ENCODE peak calls at places on chromosome 20, in ten cellular contexts. One of them, this sample, is unnamed.

GRCh38 chr20:51004781-51005180 is 18.1 kb downstream of the KCNG1 start:
- DNase-seq in activated CD4-positive, alpha-beta T cell treated with anti-CD3 and anti-CD28 coated beads, Interleukin-2, amount 50 U/mL, for 48 hours: no peak
- DNase-seq in ACHN: no peak
- DNase-seq in NCI-H1105 treated with DMSO at 0.1 percent for 48 hours: no peak
- DNase-seq in CD8-positive, alpha-beta T cell: no peak
- DNase-seq in kidney epithelial cell: no peak
- DNase-seq in anterior cingulate cortex: no peak
- DNase-seq in AML-193: no peak
- DNase-seq in COR-L47: no peak
- DNase-seq in stimulated activated CD4-positive, alpha-beta T cell treated with anti-CD3 and anti-CD28 coated beads, Interleukin-1b, Interleukin-23, amount 100 ng/mL, for 24 hours: no peak
- DNase-seq in this sample: no peak

GRCh38 chr20:4041748-4042411 is 26.5 kb upstream of the RNF24 start:
- DNase-seq in anterior cingulate cortex: no peak
- DNase-seq in ACHN: peak; percentile 68
- DNase-seq in stimulated activated CD4-positive, alpha-beta T cell treated with anti-CD3 and anti-CD28 coated beads, Interleukin-1b, Interleukin-23, amount 100 ng/mL, for 24 hours: no peak
- DNase-seq in CD8-positive, alpha-beta T cell: no peak
- DNase-seq in COR-L47: no peak
- DNase-seq in AML-193: no peak
- DNase-seq in kidney epithelial cell: peak; percentile 98
- DNase-seq in NCI-H1105 treated with DMSO at 0.1 percent for 48 hours: no peak
- DNase-seq in activated CD4-positive, alpha-beta T cell treated with anti-CD3 and anti-CD28 coated beads, Interleukin-2, amount 50 U/mL, for 48 hours: no peak
- DNase-seq in this sample: peak; percentile 77

GRCh38 chr20:34753706-34754461 is 49.7 kb downstream of the TP53INP2 start:
- DNase-seq in AML-193: no peak
- DNase-seq in ACHN: no peak
- DNase-seq in activated CD4-positive, alpha-beta T cell treated with anti-CD3 and anti-CD28 coated beads, Interleukin-2, amount 50 U/mL, for 48 hours: no peak
- DNase-seq in anterior cingulate cortex: no peak
- DNase-seq in stimulated activated CD4-positive, alpha-beta T cell treated with anti-CD3 and anti-CD28 coated beads, Interleukin-1b, Interleukin-23, amount 100 ng/mL, for 24 hours: no peak
- DNase-seq in CD8-positive, alpha-beta T cell: no peak
- DNase-seq in NCI-H1105 treated with DMSO at 0.1 percent for 48 hours: no peak
- DNase-seq in kidney epithelial cell: no peak
- DNase-seq in COR-L47: no peak
- DNase-seq in this sample: no peak

GRCh38 chr20:46901638-46902037 is 7.0 kb downstream of the EYA2 start:
- DNase-seq in NCI-H1105 treated with DMSO at 0.1 percent for 48 hours: no peak
- DNase-seq in kidney epithelial cell: no peak
- DNase-seq in CD8-positive, alpha-beta T cell: no peak
- DNase-seq in anterior cingulate cortex: no peak
- DNase-seq in ACHN: no peak
- DNase-seq in stimulated activated CD4-positive, alpha-beta T cell treated with anti-CD3 and anti-CD28 coated beads, Interleukin-1b, Interleukin-23, amount 100 ng/mL, for 24 hours: no peak
- DNase-seq in AML-193: no peak
- DNase-seq in activated CD4-positive, alpha-beta T cell treated with anti-CD3 and anti-CD28 coated beads, Interleukin-2, amount 50 U/mL, for 48 hours: no peak
- DNase-seq in COR-L47: no peak
- DNase-seq in this sample: no peak

GRCh38 chr20:59020938-59021551 is 1.8 kb downstream of the TUBB1 start:
- DNase-seq in ACHN: no peak
- DNase-seq in AML-193: no peak
- DNase-seq in kidney epithelial cell: no peak
- DNase-seq in COR-L47: no peak
- DNase-seq in stimulated activated CD4-positive, alpha-beta T cell treated with anti-CD3 and anti-CD28 coated beads, Interleukin-1b, Interleukin-23, amount 100 ng/mL, for 24 hours: no peak
- DNase-seq in NCI-H1105 treated with DMSO at 0.1 percent for 48 hours: no peak
- DNase-seq in CD8-positive, alpha-beta T cell: no peak
- DNase-seq in activated CD4-positive, alpha-beta T cell treated with anti-CD3 and anti-CD28 coated beads, Interleukin-2, amount 50 U/mL, for 48 hours: peak; percentile 1
- DNase-seq in anterior cingulate cortex: no peak
- DNase-seq in this sample: no peak

GRCh38 chr20:3714092-3714491 is 1.7 kb upstream of the SIGLEC1 start:
- DNase-seq in anterior cingulate cortex: no peak
- DNase-seq in AML-193: peak; percentile 55
- DNase-seq in NCI-H1105 treated with DMSO at 0.1 percent for 48 hours: no peak
- DNase-seq in ACHN: no peak
- DNase-seq in COR-L47: no peak
- DNase-seq in stimulated activated CD4-positive, alpha-beta T cell treated with anti-CD3 and anti-CD28 coated beads, Interleukin-1b, Interleukin-23, amount 100 ng/mL, for 24 hours: no peak
- DNase-seq in CD8-positive, alpha-beta T cell: no peak
- DNase-seq in activated CD4-positive, alpha-beta T cell treated with anti-CD3 and anti-CD28 coated beads, Interleukin-2, amount 50 U/mL, for 48 hours: no peak
- DNase-seq in kidney epithelial cell: no peak
- DNase-seq in this sample: no peak

GRCh38 chr20:19451591-19452295 is 239.3 kb downstream of the SLC24A3 start:
- DNase-seq in stimulated activated CD4-positive, alpha-beta T cell treated with anti-CD3 and anti-CD28 coated beads, Interleukin-1b, Interleukin-23, amount 100 ng/mL, for 24 hours: no peak
- DNase-seq in CD8-positive, alpha-beta T cell: no peak
- DNase-seq in COR-L47: no peak
- DNase-seq in activated CD4-positive, alpha-beta T cell treated with anti-CD3 and anti-CD28 coated beads, Interleukin-2, amount 50 U/mL, for 48 hours: no peak
- DNase-seq in anterior cingulate cortex: no peak
- DNase-seq in kidney epithelial cell: no peak
- DNase-seq in AML-193: no peak
- DNase-seq in ACHN: no peak
- DNase-seq in NCI-H1105 treated with DMSO at 0.1 percent for 48 hours: no peak
- DNase-seq in this sample: no peak

GRCh38 chr20:37503256-37503927 is 17.7 kb upstream of the NNAT start:
- DNase-seq in AML-193: no peak
- DNase-seq in stimulated activated CD4-positive, alpha-beta T cell treated with anti-CD3 and anti-CD28 coated beads, Interleukin-1b, Interleukin-23, amount 100 ng/mL, for 24 hours: no peak
- DNase-seq in CD8-positive, alpha-beta T cell: no peak
- DNase-seq in kidney epithelial cell: no peak
- DNase-seq in anterior cingulate cortex: no peak
- DNase-seq in COR-L47: no peak
- DNase-seq in activated CD4-positive, alpha-beta T cell treated with anti-CD3 and anti-CD28 coated beads, Interleukin-2, amount 50 U/mL, for 48 hours: no peak
- DNase-seq in NCI-H1105 treated with DMSO at 0.1 percent for 48 hours: no peak
- DNase-seq in ACHN: no peak
- DNase-seq in this sample: no peak

GRCh38 chr20:18840248-18840645 is 26.7 kb downstream of the SCP2D1 start:
- DNase-seq in stimulated activated CD4-positive, alpha-beta T cell treated with anti-CD3 and anti-CD28 coated beads, Interleukin-1b, Interleukin-23, amount 100 ng/mL, for 24 hours: no peak
- DNase-seq in activated CD4-positive, alpha-beta T cell treated with anti-CD3 and anti-CD28 coated beads, Interleukin-2, amount 50 U/mL, for 48 hours: no peak
- DNase-seq in anterior cingulate cortex: no peak
- DNase-seq in AML-193: no peak
- DNase-seq in ACHN: no peak
- DNase-seq in kidney epithelial cell: no peak
- DNase-seq in NCI-H1105 treated with DMSO at 0.1 percent for 48 hours: no peak
- DNase-seq in COR-L47: no peak
- DNase-seq in CD8-positive, alpha-beta T cell: no peak
- DNase-seq in this sample: no peak

GRCh38 chr20:36154696-36155628 is at the start of gene EPB41L1:
- DNase-seq in COR-L47: peak; percentile 50
- DNase-seq in kidney epithelial cell: no peak
- DNase-seq in AML-193: no peak
- DNase-seq in stimulated activated CD4-positive, alpha-beta T cell treated with anti-CD3 and anti-CD28 coated beads, Interleukin-1b, Interleukin-23, amount 100 ng/mL, for 24 hours: no peak
- DNase-seq in CD8-positive, alpha-beta T cell: peak; percentile 30
- DNase-seq in ACHN: no peak
- DNase-seq in activated CD4-positive, alpha-beta T cell treated with anti-CD3 and anti-CD28 coated beads, Interleukin-2, amount 50 U/mL, for 48 hours: no peak
- DNase-seq in anterior cingulate cortex: peak; percentile 55
- DNase-seq in NCI-H1105 treated with DMSO at 0.1 percent for 48 hours: peak; percentile 65
- DNase-seq in this sample: no peak

GRCh38 chr20:25067102-25067987 is 9.4 kb upstream of the ACSS1 start:
- DNase-seq in COR-L47: no peak
- DNase-seq in CD8-positive, alpha-beta T cell: no peak
- DNase-seq in ACHN: no peak
- DNase-seq in AML-193: no peak
- DNase-seq in anterior cingulate cortex: no peak
- DNase-seq in kidney epithelial cell: no peak
- DNase-seq in stimulated activated CD4-positive, alpha-beta T cell treated with anti-CD3 and anti-CD28 coated beads, Interleukin-1b, Interleukin-23, amount 100 ng/mL, for 24 hours: no peak
- DNase-seq in activated CD4-positive, alpha-beta T cell treated with anti-CD3 and anti-CD28 coated beads, Interleukin-2, amount 50 U/mL, for 48 hours: no peak
- DNase-seq in NCI-H1105 treated with DMSO at 0.1 percent for 48 hours: no peak
- DNase-seq in this sample: no peak

GRCh38 chr20:9051508-9051907 is 17.4 kb upstream of the PLCB4 start:
- DNase-seq in kidney epithelial cell: peak; percentile 98
- DNase-seq in activated CD4-positive, alpha-beta T cell treated with anti-CD3 and anti-CD28 coated beads, Interleukin-2, amount 50 U/mL, for 48 hours: no peak
- DNase-seq in anterior cingulate cortex: no peak
- DNase-seq in AML-193: no peak
- DNase-seq in stimulated activated CD4-positive, alpha-beta T cell treated with anti-CD3 and anti-CD28 coated beads, Interleukin-1b, Interleukin-23, amount 100 ng/mL, for 24 hours: no peak
- DNase-seq in NCI-H1105 treated with DMSO at 0.1 percent for 48 hours: no peak
- DNase-seq in ACHN: peak; percentile 98
- DNase-seq in COR-L47: no peak
- DNase-seq in CD8-positive, alpha-beta T cell: no peak
- DNase-seq in this sample: no peak

GRCh38 chr20:58604410-58604881 is 46.6 kb upstream of the STX16 start:
- DNase-seq in NCI-H1105 treated with DMSO at 0.1 percent for 48 hours: no peak
- DNase-seq in activated CD4-positive, alpha-beta T cell treated with anti-CD3 and anti-CD28 coated beads, Interleukin-2, amount 50 U/mL, for 48 hours: no peak
- DNase-seq in stimulated activated CD4-positive, alpha-beta T cell treated with anti-CD3 and anti-CD28 coated beads, Interleukin-1b, Interleukin-23, amount 100 ng/mL, for 24 hours: no peak
- DNase-seq in COR-L47: no peak
- DNase-seq in CD8-positive, alpha-beta T cell: no peak
- DNase-seq in ACHN: no peak
- DNase-seq in AML-193: no peak
- DNase-seq in kidney epithelial cell: no peak
- DNase-seq in anterior cingulate cortex: no peak
- DNase-seq in this sample: no peak

GRCh38 chr20:61558726-61559125 is 306.7 kb downstream of the CDH4 start:
- DNase-seq in CD8-positive, alpha-beta T cell: no peak
- DNase-seq in anterior cingulate cortex: no peak
- DNase-seq in ACHN: peak; percentile 15
- DNase-seq in NCI-H1105 treated with DMSO at 0.1 percent for 48 hours: no peak
- DNase-seq in AML-193: no peak
- DNase-seq in stimulated activated CD4-positive, alpha-beta T cell treated with anti-CD3 and anti-CD28 coated beads, Interleukin-1b, Interleukin-23, amount 100 ng/mL, for 24 hours: no peak
- DNase-seq in kidney epithelial cell: peak; percentile 28
- DNase-seq in activated CD4-positive, alpha-beta T cell treated with anti-CD3 and anti-CD28 coated beads, Interleukin-2, amount 50 U/mL, for 48 hours: no peak
- DNase-seq in COR-L47: peak; percentile 67
- DNase-seq in this sample: no peak

GRCh38 chr20:2037296-2037914 is 43.5 kb upstream of the PDYN start:
- DNase-seq in ACHN: no peak
- DNase-seq in stimulated activated CD4-positive, alpha-beta T cell treated with anti-CD3 and anti-CD28 coated beads, Interleukin-1b, Interleukin-23, amount 100 ng/mL, for 24 hours: no peak
- DNase-seq in anterior cingulate cortex: no peak
- DNase-seq in AML-193: no peak
- DNase-seq in kidney epithelial cell: no peak
- DNase-seq in CD8-positive, alpha-beta T cell: no peak
- DNase-seq in COR-L47: no peak
- DNase-seq in activated CD4-positive, alpha-beta T cell treated with anti-CD3 and anti-CD28 coated beads, Interleukin-2, amount 50 U/mL, for 48 hours: no peak
- DNase-seq in NCI-H1105 treated with DMSO at 0.1 percent for 48 hours: no peak
- DNase-seq in this sample: no peak

GRCh38 chr20:44187763-44188709 is 1.0 kb upstream of the JPH2 start:
- DNase-seq in stimulated activated CD4-positive, alpha-beta T cell treated with anti-CD3 and anti-CD28 coated beads, Interleukin-1b, Interleukin-23, amount 100 ng/mL, for 24 hours: no peak
- DNase-seq in kidney epithelial cell: no peak
- DNase-seq in NCI-H1105 treated with DMSO at 0.1 percent for 48 hours: no peak
- DNase-seq in COR-L47: no peak
- DNase-seq in activated CD4-positive, alpha-beta T cell treated with anti-CD3 and anti-CD28 coated beads, Interleukin-2, amount 50 U/mL, for 48 hours: no peak
- DNase-seq in anterior cingulate cortex: no peak
- DNase-seq in CD8-positive, alpha-beta T cell: no peak
- DNase-seq in AML-193: no peak
- DNase-seq in ACHN: peak; percentile 13
- DNase-seq in this sample: no peak

GRCh38 chr20:57384486-57384885 is 6.7 kb upstream of the RBM38 start:
- DNase-seq in kidney epithelial cell: no peak
- DNase-seq in AML-193: no peak
- DNase-seq in stimulated activated CD4-positive, alpha-beta T cell treated with anti-CD3 and anti-CD28 coated beads, Interleukin-1b, Interleukin-23, amount 100 ng/mL, for 24 hours: no peak
- DNase-seq in CD8-positive, alpha-beta T cell: no peak
- DNase-seq in NCI-H1105 treated with DMSO at 0.1 percent for 48 hours: no peak
- DNase-seq in activated CD4-positive, alpha-beta T cell treated with anti-CD3 and anti-CD28 coated beads, Interleukin-2, amount 50 U/mL, for 48 hours: no peak
- DNase-seq in COR-L47: no peak
- DNase-seq in ACHN: no peak
- DNase-seq in anterior cingulate cortex: no peak
- DNase-seq in this sample: no peak

GRCh38 chr20:40547492-40548129 is 141.4 kb downstream of the MAFB start:
- DNase-seq in stimulated activated CD4-positive, alpha-beta T cell treated with anti-CD3 and anti-CD28 coated beads, Interleukin-1b, Interleukin-23, amount 100 ng/mL, for 24 hours: no peak
- DNase-seq in AML-193: no peak
- DNase-seq in activated CD4-positive, alpha-beta T cell treated with anti-CD3 and anti-CD28 coated beads, Interleukin-2, amount 50 U/mL, for 48 hours: no peak
- DNase-seq in ACHN: no peak
- DNase-seq in NCI-H1105 treated with DMSO at 0.1 percent for 48 hours: no peak
- DNase-seq in anterior cingulate cortex: no peak
- DNase-seq in kidney epithelial cell: no peak
- DNase-seq in COR-L47: no peak
- DNase-seq in CD8-positive, alpha-beta T cell: no peak
- DNase-seq in this sample: no peak

GRCh38 chr20:2006452-2007381 is 12.9 kb upstream of the PDYN start:
- DNase-seq in anterior cingulate cortex: no peak
- DNase-seq in NCI-H1105 treated with DMSO at 0.1 percent for 48 hours: peak; percentile 54
- DNase-seq in stimulated activated CD4-positive, alpha-beta T cell treated with anti-CD3 and anti-CD28 coated beads, Interleukin-1b, Interleukin-23, amount 100 ng/mL, for 24 hours: peak; percentile 13
- DNase-seq in activated CD4-positive, alpha-beta T cell treated with anti-CD3 and anti-CD28 coated beads, Interleukin-2, amount 50 U/mL, for 48 hours: peak; percentile 38
- DNase-seq in CD8-positive, alpha-beta T cell: peak; percentile 24
- DNase-seq in COR-L47: peak; percentile 12
- DNase-seq in AML-193: peak; percentile 39
- DNase-seq in kidney epithelial cell: no peak
- DNase-seq in ACHN: peak; percentile 36
- DNase-seq in this sample: no peak

GRCh38 chr20:24777746-24778145 is 171.3 kb upstream of the CST7 start:
- DNase-seq in activated CD4-positive, alpha-beta T cell treated with anti-CD3 and anti-CD28 coated beads, Interleukin-2, amount 50 U/mL, for 48 hours: no peak
- DNase-seq in anterior cingulate cortex: no peak
- DNase-seq in COR-L47: no peak
- DNase-seq in ACHN: no peak
- DNase-seq in kidney epithelial cell: no peak
- DNase-seq in stimulated activated CD4-positive, alpha-beta T cell treated with anti-CD3 and anti-CD28 coated beads, Interleukin-1b, Interleukin-23, amount 100 ng/mL, for 24 hours: no peak
- DNase-seq in AML-193: no peak
- DNase-seq in NCI-H1105 treated with DMSO at 0.1 percent for 48 hours: no peak
- DNase-seq in CD8-positive, alpha-beta T cell: no peak
- DNase-seq in this sample: no peak

GRCh38 chr20:50279988-50280850 is 89.6 kb downstream of the CEBPB start:
- DNase-seq in COR-L47: no peak
- DNase-seq in ACHN: no peak
- DNase-seq in NCI-H1105 treated with DMSO at 0.1 percent for 48 hours: no peak
- DNase-seq in stimulated activated CD4-positive, alpha-beta T cell treated with anti-CD3 and anti-CD28 coated beads, Interleukin-1b, Interleukin-23, amount 100 ng/mL, for 24 hours: no peak
- DNase-seq in CD8-positive, alpha-beta T cell: no peak
- DNase-seq in kidney epithelial cell: no peak
- DNase-seq in AML-193: no peak
- DNase-seq in activated CD4-positive, alpha-beta T cell treated with anti-CD3 and anti-CD28 coated beads, Interleukin-2, amount 50 U/mL, for 48 hours: no peak
- DNase-seq in anterior cingulate cortex: no peak
- DNase-seq in this sample: no peak

GRCh38 chr20:31517373-31517772 is 3.1 kb downstream of the HM13 start:
- DNase-seq in activated CD4-positive, alpha-beta T cell treated with anti-CD3 and anti-CD28 coated beads, Interleukin-2, amount 50 U/mL, for 48 hours: peak; percentile 10
- DNase-seq in NCI-H1105 treated with DMSO at 0.1 percent for 48 hours: no peak
- DNase-seq in AML-193: peak; percentile 34
- DNase-seq in COR-L47: peak; percentile 61
- DNase-seq in anterior cingulate cortex: no peak
- DNase-seq in CD8-positive, alpha-beta T cell: no peak
- DNase-seq in ACHN: peak; percentile 74
- DNase-seq in stimulated activated CD4-positive, alpha-beta T cell treated with anti-CD3 and anti-CD28 coated beads, Interleukin-1b, Interleukin-23, amount 100 ng/mL, for 24 hours: no peak
- DNase-seq in kidney epithelial cell: peak; percentile 19
- DNase-seq in this sample: no peak

GRCh38 chr20:32908334-32909292 is 49.9 kb downstream of the EFCAB8 start:
- DNase-seq in CD8-positive, alpha-beta T cell: no peak
- DNase-seq in COR-L47: no peak
- DNase-seq in anterior cingulate cortex: no peak
- DNase-seq in AML-193: no peak
- DNase-seq in activated CD4-positive, alpha-beta T cell treated with anti-CD3 and anti-CD28 coated beads, Interleukin-2, amount 50 U/mL, for 48 hours: no peak
- DNase-seq in stimulated activated CD4-positive, alpha-beta T cell treated with anti-CD3 and anti-CD28 coated beads, Interleukin-1b, Interleukin-23, amount 100 ng/mL, for 24 hours: no peak
- DNase-seq in kidney epithelial cell: no peak
- DNase-seq in ACHN: no peak
- DNase-seq in NCI-H1105 treated with DMSO at 0.1 percent for 48 hours: no peak
- DNase-seq in this sample: no peak

GRCh38 chr20:50379049-50379990 is 130.9 kb upstream of the PTPN1 start:
- DNase-seq in AML-193: peak; percentile 65
- DNase-seq in NCI-H1105 treated with DMSO at 0.1 percent for 48 hours: peak; percentile 88
- DNase-seq in COR-L47: no peak
- DNase-seq in anterior cingulate cortex: peak; percentile 15
- DNase-seq in ACHN: no peak
- DNase-seq in CD8-positive, alpha-beta T cell: no peak
- DNase-seq in stimulated activated CD4-positive, alpha-beta T cell treated with anti-CD3 and anti-CD28 coated beads, Interleukin-1b, Interleukin-23, amount 100 ng/mL, for 24 hours: no peak
- DNase-seq in activated CD4-positive, alpha-beta T cell treated with anti-CD3 and anti-CD28 coated beads, Interleukin-2, amount 50 U/mL, for 48 hours: no peak
- DNase-seq in kidney epithelial cell: no peak
- DNase-seq in this sample: peak; percentile 70

GRCh38 chr20:5833309-5833941 is 83.2 kb downstream of the SHLD1 start:
- DNase-seq in kidney epithelial cell: no peak
- DNase-seq in AML-193: no peak
- DNase-seq in activated CD4-positive, alpha-beta T cell treated with anti-CD3 and anti-CD28 coated beads, Interleukin-2, amount 50 U/mL, for 48 hours: no peak
- DNase-seq in CD8-positive, alpha-beta T cell: no peak
- DNase-seq in anterior cingulate cortex: no peak
- DNase-seq in NCI-H1105 treated with DMSO at 0.1 percent for 48 hours: no peak
- DNase-seq in ACHN: no peak
- DNase-seq in COR-L47: no peak
- DNase-seq in stimulated activated CD4-positive, alpha-beta T cell treated with anti-CD3 and anti-CD28 coated beads, Interleukin-1b, Interleukin-23, amount 100 ng/mL, for 24 hours: no peak
- DNase-seq in this sample: no peak

GRCh38 chr20:5990946-5991345 is 40.5 kb downstream of the MCM8 start:
- DNase-seq in stimulated activated CD4-positive, alpha-beta T cell treated with anti-CD3 and anti-CD28 coated beads, Interleukin-1b, Interleukin-23, amount 100 ng/mL, for 24 hours: no peak
- DNase-seq in NCI-H1105 treated with DMSO at 0.1 percent for 48 hours: no peak
- DNase-seq in AML-193: no peak
- DNase-seq in anterior cingulate cortex: no peak
- DNase-seq in kidney epithelial cell: no peak
- DNase-seq in activated CD4-positive, alpha-beta T cell treated with anti-CD3 and anti-CD28 coated beads, Interleukin-2, amount 50 U/mL, for 48 hours: no peak
- DNase-seq in CD8-positive, alpha-beta T cell: no peak
- DNase-seq in ACHN: no peak
- DNase-seq in COR-L47: no peak
- DNase-seq in this sample: no peak

GRCh38 chr20:4102381-4102780 is 87.0 kb upstream of the RNF24 start:
- DNase-seq in CD8-positive, alpha-beta T cell: no peak
- DNase-seq in kidney epithelial cell: no peak
- DNase-seq in AML-193: no peak
- DNase-seq in ACHN: no peak
- DNase-seq in anterior cingulate cortex: no peak
- DNase-seq in NCI-H1105 treated with DMSO at 0.1 percent for 48 hours: no peak
- DNase-seq in COR-L47: no peak
- DNase-seq in activated CD4-positive, alpha-beta T cell treated with anti-CD3 and anti-CD28 coated beads, Interleukin-2, amount 50 U/mL, for 48 hours: no peak
- DNase-seq in stimulated activated CD4-positive, alpha-beta T cell treated with anti-CD3 and anti-CD28 coated beads, Interleukin-1b, Interleukin-23, amount 100 ng/mL, for 24 hours: no peak
- DNase-seq in this sample: no peak

GRCh38 chr20:11050350-11050749 is 376.6 kb upstream of the JAG1 start:
- DNase-seq in anterior cingulate cortex: no peak
- DNase-seq in COR-L47: no peak
- DNase-seq in AML-193: no peak
- DNase-seq in kidney epithelial cell: no peak
- DNase-seq in NCI-H1105 treated with DMSO at 0.1 percent for 48 hours: no peak
- DNase-seq in ACHN: no peak
- DNase-seq in stimulated activated CD4-positive, alpha-beta T cell treated with anti-CD3 and anti-CD28 coated beads, Interleukin-1b, Interleukin-23, amount 100 ng/mL, for 24 hours: no peak
- DNase-seq in CD8-positive, alpha-beta T cell: no peak
- DNase-seq in activated CD4-positive, alpha-beta T cell treated with anti-CD3 and anti-CD28 coated beads, Interleukin-2, amount 50 U/mL, for 48 hours: no peak
- DNase-seq in this sample: no peak

This sample was measured in omental fat pad.